ENCODE peak calls at places on chromosomes 12 and 14, in four cellular contexts. D, V, P and N are unnamed samples.

GRCh38 chr14:23339506-23340268 is 13.0 kb downstream of the SLC22A17 start:
- DNase-seq in D (no peak), P (no peak), V (no peak), N (no peak)

GRCh38 chr14:78758333-78758732 is 588.2 kb downstream of the NRXN3 start:
- DNase-seq in V (no peak), P (peak; percentile 30), D (peak; percentile 56), N (peak; percentile 10)

GRCh38 chr12:65537978-65538377 is 259.5 kb downstream of the MSRB3 start:
- DNase-seq in V (no peak), P (no peak), D (no peak), N (no peak)

GRCh38 chr14:100372357-100373048 is 49.4 kb downstream of the SLC25A47 start:
- DNase-seq in V (no peak), D (no peak), P (no peak), N (no peak)

GRCh38 chr12:109113661-109114321 is 2.6 kb upstream of the ACACB start:
- DNase-seq in D (no peak), P (peak; percentile 5), V (no peak), N (no peak)

GRCh38 chr12:89721291-89721987 is 12.8 kb upstream of the ATP2B1 start:
- DNase-seq in V (no peak), P (no peak), D (no peak), N (no peak)

GRCh38 chr12:100963381-100963780 is 168.8 kb downstream of the ANO4 start:
- DNase-seq in V (no peak), P (no peak), D (no peak), N (no peak)

GRCh38 chr12:54689984-54690383 is 41.8 kb upstream of the DCD start:
- DNase-seq in D (peak; percentile 22), V (peak; percentile 25), P (no peak), N (peak; percentile 4)

GRCh38 chr14:101494826-101495225 is 66.5 kb upstream of the DIO3 start:
- DNase-seq in P (no peak), V (no peak), D (no peak), N (no peak)

GRCh38 chr14:58299665-58300202 is 1.4 kb downstream of the ARID4A start:
- DNase-seq in D (no peak), P (no peak), V (no peak), N (peak; percentile 14)

GRCh38 chr12:54988402-54989054 is 4.0 kb upstream of the TESPA1 start:
- DNase-seq in P (no peak), D (no peak), V (no peak), N (peak; percentile 73)

GRCh38 chr12:47819902-47820630 is at the start of gene HDAC7:
- DNase-seq in P (peak; percentile 62), V (no peak), D (peak; percentile 86), N (peak; percentile 95)

GRCh38 chr14:30658645-30659044 is 36.5 kb downstream of the SCFD1 start:
- DNase-seq in D (no peak), P (no peak), V (no peak), N (no peak)

GRCh38 chr14:84254205-84254788 is 1275.6 kb upstream of the FLRT2 start:
- DNase-seq in D (no peak), P (no peak), V (no peak), N (no peak)

GRCh38 chr12:31728289-31728916 is 418 bp downstream of the AMN1 start:
- DNase-seq in D (peak; percentile 52), V (no peak), P (no peak), N (peak; percentile 69)

GRCh38 chr12:47962198-47962597 is 1.2 kb upstream of the TMEM106C start:
- DNase-seq in V (no peak), D (no peak), P (no peak), N (no peak)

GRCh38 chr14:61661471-61661988 is 33.8 kb upstream of the HIF1A start:
- DNase-seq in D (no peak), V (no peak), P (no peak), N (no peak)

DNA sequence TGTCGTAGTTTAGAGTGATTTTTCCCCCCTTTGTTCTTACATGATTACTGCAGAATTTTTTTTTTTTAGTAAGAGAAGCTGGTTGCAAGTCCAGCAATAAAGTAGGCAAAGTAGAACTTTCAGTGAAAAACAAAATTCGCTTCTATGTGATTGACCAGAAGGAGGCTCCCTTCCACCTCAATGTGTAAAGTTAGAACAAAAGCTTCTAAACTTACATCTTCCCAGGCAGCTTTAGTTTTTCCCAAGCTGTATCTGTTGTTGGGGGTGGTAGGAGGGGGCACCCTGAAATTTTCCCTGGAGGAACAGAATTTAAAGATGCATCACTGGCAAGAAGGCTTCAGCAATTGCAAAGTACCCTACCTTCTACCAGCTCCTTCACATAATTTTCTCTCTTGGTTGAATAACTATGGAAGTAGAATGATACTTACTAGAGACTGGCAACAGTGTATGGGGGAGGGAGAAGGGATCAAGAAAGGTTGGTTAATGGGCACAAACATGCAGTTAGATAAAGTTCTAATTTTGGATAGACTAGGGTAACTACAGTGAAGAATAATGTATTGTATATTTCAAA is 87.3 kb upstream of the E2F7 start:
- DNase-seq in P (peak; percentile 5), D (peak; percentile 31), V (no peak), N (no peak)
- TF ChIP-seq RNF2 in P (no peak), D (no peak), V (no peak), N (no peak)

DNA sequence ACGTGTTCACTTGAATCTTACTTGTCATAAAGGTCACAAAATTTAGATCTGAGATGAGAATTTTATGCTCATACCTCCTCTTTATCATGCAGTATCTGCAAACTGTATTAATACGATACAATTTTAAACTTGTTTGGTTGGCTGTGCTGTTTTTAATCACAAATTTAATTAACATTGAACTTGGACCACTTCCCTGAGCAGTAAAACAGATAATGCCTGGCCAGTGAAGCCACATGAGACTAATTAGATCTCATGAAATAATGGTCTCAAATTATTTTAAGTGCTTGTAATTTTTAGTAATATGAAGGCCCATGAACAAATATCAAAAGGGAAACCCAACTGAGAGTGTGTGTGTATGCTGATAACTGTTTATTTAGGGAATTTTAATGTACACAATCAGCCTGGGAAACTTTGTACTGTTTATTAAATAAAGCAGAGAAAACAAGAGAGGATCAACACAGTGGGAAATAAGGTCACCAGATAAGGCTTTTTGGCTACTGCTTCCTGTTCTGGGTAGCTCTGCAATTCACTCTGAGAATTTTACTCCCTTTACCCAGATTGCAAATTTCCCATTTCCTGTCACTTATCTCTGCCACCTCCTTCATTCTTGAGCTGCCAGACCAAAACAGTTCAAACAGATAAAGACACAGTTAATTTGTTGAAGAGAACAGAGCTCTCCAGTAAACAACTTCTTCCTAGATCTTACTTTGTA is 61.6 kb upstream of the GNPNAT1 start:
- DNase-seq in V (no peak), D (no peak), P (peak; percentile 64), N (no peak)
- TF ChIP-seq RNF2 in V (no peak), D (no peak), P (no peak), N (no peak)

GRCh38 chr12:2336409-2336829 is 283.6 kb downstream of the CACNA1C start:
- DNase-seq in P (no peak), V (no peak), D (peak; percentile 37), N (peak; percentile 25)
- TF ChIP-seq RNF2 in P (no peak), V (no peak), D (no peak), N (no peak)

DNA sequence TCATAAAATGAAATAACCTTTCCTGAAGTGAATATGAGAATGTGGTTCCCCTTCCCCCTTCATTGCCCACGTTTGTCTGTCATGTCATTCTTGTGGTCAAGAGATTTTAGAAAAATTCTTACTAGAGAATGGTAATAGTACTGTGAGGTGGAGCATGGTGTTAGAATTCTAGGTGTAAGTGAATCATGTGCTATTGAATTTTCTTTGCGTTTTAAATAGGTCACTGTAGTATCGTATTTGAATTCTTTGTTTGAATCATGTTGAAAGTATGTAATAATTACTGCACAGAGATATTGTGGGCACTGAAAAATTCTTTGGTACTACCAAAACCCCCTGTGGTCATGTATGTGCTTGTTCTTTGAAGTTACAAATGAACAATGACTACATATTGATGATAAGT is 49.9 kb downstream of the FUT8 start:
- DNase-seq in V (no peak), P (no peak), D (no peak), N (no peak)
- TF ChIP-seq RNF2 in V (no peak), P (no peak), D (no peak), N (no peak)

DNA sequence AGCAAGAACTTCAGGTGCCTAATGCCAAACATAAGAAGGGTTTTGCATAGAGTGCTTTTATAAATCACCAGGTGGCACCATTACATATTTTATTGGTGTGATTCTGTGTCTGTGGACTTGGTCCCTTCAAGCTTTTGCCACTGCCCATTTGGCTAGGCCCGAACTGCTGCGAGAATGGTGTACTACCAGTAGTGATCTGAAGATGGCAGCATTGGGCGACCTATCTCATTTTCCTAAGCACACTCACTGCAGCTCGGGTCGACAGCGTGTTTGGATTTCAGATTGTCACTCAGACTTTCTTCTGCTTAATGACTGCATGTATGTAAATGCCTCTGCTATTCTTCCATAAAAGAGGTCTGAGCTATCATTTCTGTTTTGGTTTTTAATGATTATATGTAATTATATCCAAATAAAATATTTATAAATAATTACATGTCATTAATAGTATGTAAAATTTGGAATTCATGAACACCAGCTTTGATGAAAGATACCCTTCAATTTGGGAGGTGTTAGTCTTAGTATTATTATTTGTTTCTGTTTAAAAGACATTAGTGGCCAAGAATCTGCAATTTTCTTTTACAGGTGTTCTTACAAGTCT is 78.5 kb downstream of the TPH2 start:
- DNase-seq in V (peak; percentile 50), P (peak; percentile 62), D (peak; percentile 79), N (peak; percentile 72)
- TF ChIP-seq RNF2 in V (no peak), P (no peak), D (no peak), N (no peak)

GRCh38 chr12:88150063-88150462 is 8.0 kb downstream of the TMTC3 start:
- DNase-seq in D (no peak), V (no peak), P (no peak), N (no peak)
- TF ChIP-seq RNF2 in D (no peak), V (no peak), P (no peak), N (no peak)

GRCh38 chr14:106209745-106210144 is 683.4 kb downstream of the TMEM121 start:
- DNase-seq in P (no peak), V (no peak), D (no peak), N (no peak)
- TF ChIP-seq RNF2 in P (no peak), V (no peak), D (no peak), N (no peak)

GRCh38 chr14:45426685-45427282 is 173.8 kb upstream of the MIS18BP1 start:
- DNase-seq in P (peak; percentile 49), V (peak; percentile 7), D (peak; percentile 57), N (peak; percentile 26)
- TF ChIP-seq RNF2 in P (no peak), V (no peak), D (no peak), N (no peak)